ENCODE peak calls at places on chromosomes 5 and 9, in ten cellular contexts. W, Z, Y, T, D, F, V, Q, J and P are unnamed samples.

GRCh38 chr5:75337366-75338021 is 474 bp downstream of the HMGCR start:
- DNase-seq in D (no peak), V (no peak), F (peak; percentile 28), W (peak; percentile 8), Z (no peak), Y (no peak), J (peak; percentile 68), Q (peak; percentile 11), T (peak; percentile 34), P (peak; percentile 13)

GRCh38 chr5:144390133-144390532 is 219.5 kb downstream of the KCTD16 start:
- DNase-seq in J (no peak), Y (no peak), Z (no peak), D (no peak), Q (peak; percentile 3), T (no peak), V (peak; percentile 10), W (no peak), F (no peak), P (no peak)

GRCh38 chr5:10289353-10289752 is 18.3 kb downstream of the CMBL start:
- DNase-seq in T (peak; percentile 78), D (no peak), V (no peak), Z (peak; percentile 69), Y (no peak), J (peak; percentile 74), F (no peak), Q (peak; percentile 45), W (no peak), P (peak; percentile 85)

GRCh38 chr5:113608113-113608551 is 94.6 kb downstream of the YTHDC2 start:
- DNase-seq in Z (no peak), V (peak; percentile 8), J (no peak), Q (peak; percentile 47), F (no peak), Y (no peak), W (no peak), T (peak; percentile 13), D (no peak), P (peak; percentile 68)

GRCh38 chr9:113592806-113593575 is 129.5 kb downstream of the RGS3 start:
- DNase-seq in V (no peak), D (no peak), Q (no peak), Y (no peak), F (no peak), T (no peak), J (no peak), Z (no peak), W (no peak), P (no peak)

GRCh38 chr5:33968133-33969005 is 16.1 kb downstream of the SLC45A2 start:
- DNase-seq in D (no peak), W (no peak), T (no peak), V (peak; percentile 10), Z (no peak), J (no peak), F (no peak), Q (no peak), Y (no peak), P (no peak)

GRCh38 chr5:44807269-44807668 is 1.5 kb upstream of the MRPS30 start:
- DNase-seq in J (no peak), Z (no peak), T (no peak), V (peak; percentile 80), D (no peak), Q (no peak), W (no peak), Y (no peak), F (no peak), P (peak; percentile 26)

GRCh38 chr5:62780888-62781287 is 202.3 kb downstream of the LRRC70 start:
- DNase-seq in F (no peak), D (no peak), Y (no peak), V (no peak), T (no peak), Z (no peak), W (no peak), J (no peak), Q (no peak), P (no peak)

GRCh38 chr9:38009035-38009501 is 60.0 kb downstream of the SHB start:
- DNase-seq in D (no peak), Z (no peak), T (no peak), V (no peak), J (no peak), Q (no peak), F (no peak), Y (no peak), W (no peak), P (no peak)

GRCh38 chr5:172820046-172820767 is 13.8 kb upstream of the ERGIC1 start:
- DNase-seq in Y (no peak), F (peak; percentile 86), W (no peak), V (peak; percentile 99), Z (no peak), J (peak; percentile 62), D (no peak), Q (peak; percentile 55), T (peak; percentile 46), P (peak; percentile 27)

GRCh38 chr9:93549636-93550035 is 26.7 kb upstream of the PHF2 start:
- DNase-seq in Q (no peak), Z (no peak), F (no peak), J (no peak), Y (no peak), W (no peak), T (no peak), D (no peak), V (peak; percentile 47), P (no peak)

GRCh38 chr5:6475626-6476312 is 27.1 kb downstream of the UBE2QL1 start:
- DNase-seq in J (peak; percentile 35), F (no peak), D (no peak), V (no peak), W (no peak), Z (peak; percentile 66), T (no peak), Q (no peak), Y (no peak), P (no peak)

GRCh38 chr5:73963021-73963420 is 337.0 kb downstream of the ARHGEF28 start:
- DNase-seq in V (peak; percentile 75), Q (no peak), Y (no peak), Z (no peak), J (no peak), T (no peak), F (no peak), D (no peak), W (no peak), P (no peak)